ENCODE peak calls at places on chromosome 9, in four cellular contexts. K is GM12878, R is HepG2, C is SK-N-SH. T is an unnamed sample.
A peak's percentile ranks its signal among the peaks of the same experiment; 100 is the strongest.

GRCh38 chr9:97924386-97924785 is 2.1 kb upstream of the TRMO start:
- DNase-seq in K (no peak), R (no peak), C (no peak), T (no peak)

GRCh38 chr9:29750062-29750461 is 2176.8 kb upstream of the C9orf72 start:
- DNase-seq in K (no peak), R (no peak), C (no peak), T (no peak)

GRCh38 chr9:74742792-74743389 is 144.8 kb downstream of the TRPM6 start:
- DNase-seq in K (no peak), R (peak; percentile 2), C (peak; percentile 39), T (peak; percentile 8)

GRCh38 chr9:26604076-26604662 is 288.4 kb downstream of the CAAP1 start:
- DNase-seq in K (peak; percentile 2), R (no peak), C (no peak), T (no peak)

GRCh38 chr9:36738318-36738975 is 165.8 kb downstream of the MELK start:
- DNase-seq in K (no peak), R (no peak), C (no peak), T (no peak)

GRCh38 chr9:94697972-94698581 is 28.4 kb upstream of the AOPEP start:
- DNase-seq in K (no peak), R (peak; percentile 70), C (no peak), T (no peak)

GRCh38 chr9:104025109-104025508 is 69.0 kb upstream of the SMC2 start:
- DNase-seq in K (no peak), R (no peak), C (no peak), T (no peak)

GRCh38 chr9:124652203-124652992 is 118.7 kb downstream of the NR6A1 start:
- DNase-seq in K (no peak), R (no peak), C (peak; percentile 23), T (no peak)

GRCh38 chr9:134051319-134051718 is 16.5 kb downstream of the BRD3 start:
- DNase-seq in K (no peak), R (no peak), C (no peak), T (no peak)
- TF ChIP-seq SMC3 in K (no peak), R (no peak), C (no peak), T (no peak)

DNA sequence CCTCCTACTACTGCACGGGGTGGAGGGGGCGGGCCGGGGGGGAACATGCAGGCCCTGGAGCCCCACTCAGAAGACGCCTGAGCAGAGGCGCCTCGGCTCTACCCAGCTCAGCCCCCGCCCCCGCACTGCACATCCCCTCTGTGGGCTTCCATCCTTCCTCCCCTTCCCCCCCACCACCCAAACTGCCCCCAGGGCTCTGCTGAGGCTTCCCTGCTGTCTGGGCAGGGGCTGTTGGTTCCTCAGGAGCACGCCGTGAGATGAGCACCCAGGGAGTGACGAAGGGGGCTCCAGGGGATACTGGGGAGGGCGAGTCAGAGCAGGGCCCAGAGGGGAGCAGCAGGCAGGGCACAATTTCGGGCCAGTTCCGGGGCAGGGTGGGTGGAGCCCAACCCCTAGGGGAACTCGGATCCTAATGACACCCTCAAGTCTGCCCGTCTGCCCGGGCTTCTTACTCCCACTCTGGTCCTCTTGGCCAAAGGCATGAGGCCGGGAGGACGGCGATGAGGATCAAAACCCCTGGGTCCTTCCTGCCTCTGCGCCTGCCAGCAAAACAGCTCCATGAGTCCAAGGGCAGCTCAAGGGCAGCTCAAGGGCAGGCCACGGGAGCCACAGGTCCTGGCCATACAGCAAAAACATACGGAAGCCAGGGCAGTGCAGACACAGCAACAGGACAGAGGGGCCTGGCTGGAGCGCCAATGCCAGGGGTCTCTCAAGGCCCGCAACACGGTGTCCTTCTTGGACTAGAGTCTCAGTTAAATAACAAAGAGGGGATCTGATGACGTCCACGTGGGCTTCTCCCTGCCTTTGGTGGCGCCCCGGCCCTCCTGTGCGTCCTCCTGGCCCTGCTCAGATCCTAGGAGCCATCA is 200.9 kb downstream of the AUH start:
- DNase-seq in K (no peak), R (no peak), C (no peak), T (no peak)
- TF ChIP-seq ZBTB33 in K (no peak), R (no peak), C (no peak), T (no peak)

GRCh38 chr9:88005146-88005750 is 30.9 kb upstream of the CDK20 start:
- DNase-seq in K (no peak), R (no peak), C (no peak), T (no peak)

GRCh38 chr9:88006511-88007290 is 32.4 kb upstream of the CDK20 start:
- DNase-seq in K (no peak), R (no peak), C (peak; percentile 20), T (no peak)

GRCh38 chr9:88011005-88011766 is 36.9 kb upstream of the CDK20 start:
- DNase-seq in K (no peak), R (no peak), C (peak; percentile 42), T (no peak)

GRCh38 chr9:88013051-88013450 is 38.7 kb upstream of the CDK20 start:
- DNase-seq in K (no peak), R (no peak), C (no peak), T (no peak)

GRCh38 chr9:88007291-88007650 is 32.9 kb upstream of the CDK20 start:
- DNase-seq in K (no peak), R (no peak), C (no peak), T (no peak)
- TF ChIP-seq SMC3 in K (no peak), R (no peak), C (no peak), T (no peak)

DNA sequence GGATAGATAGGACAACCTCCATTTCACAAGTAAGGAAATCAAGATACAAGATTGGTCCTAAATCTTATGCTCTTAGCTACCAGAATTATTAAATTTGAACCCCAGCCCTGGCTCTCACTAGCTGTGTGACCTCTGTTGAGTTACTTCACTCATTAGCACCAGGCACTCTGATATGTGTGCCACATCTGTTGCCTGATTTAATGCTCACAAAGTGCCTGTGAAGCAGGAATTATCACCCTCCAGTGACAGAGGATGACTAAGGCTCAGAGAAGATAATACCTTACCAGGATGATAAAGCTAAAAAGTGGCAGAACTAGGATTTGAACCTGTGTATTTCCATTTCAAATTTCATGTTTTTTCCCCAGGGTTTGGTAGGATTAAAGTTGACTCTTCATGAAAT is 110.0 kb downstream of the PLPPR1 start:
- DNase-seq in K (no peak), R (no peak), C (no peak), T (no peak)
- TF ChIP-seq ZBTB33 in K (no peak), R (no peak), C (no peak), T (no peak)

DNA sequence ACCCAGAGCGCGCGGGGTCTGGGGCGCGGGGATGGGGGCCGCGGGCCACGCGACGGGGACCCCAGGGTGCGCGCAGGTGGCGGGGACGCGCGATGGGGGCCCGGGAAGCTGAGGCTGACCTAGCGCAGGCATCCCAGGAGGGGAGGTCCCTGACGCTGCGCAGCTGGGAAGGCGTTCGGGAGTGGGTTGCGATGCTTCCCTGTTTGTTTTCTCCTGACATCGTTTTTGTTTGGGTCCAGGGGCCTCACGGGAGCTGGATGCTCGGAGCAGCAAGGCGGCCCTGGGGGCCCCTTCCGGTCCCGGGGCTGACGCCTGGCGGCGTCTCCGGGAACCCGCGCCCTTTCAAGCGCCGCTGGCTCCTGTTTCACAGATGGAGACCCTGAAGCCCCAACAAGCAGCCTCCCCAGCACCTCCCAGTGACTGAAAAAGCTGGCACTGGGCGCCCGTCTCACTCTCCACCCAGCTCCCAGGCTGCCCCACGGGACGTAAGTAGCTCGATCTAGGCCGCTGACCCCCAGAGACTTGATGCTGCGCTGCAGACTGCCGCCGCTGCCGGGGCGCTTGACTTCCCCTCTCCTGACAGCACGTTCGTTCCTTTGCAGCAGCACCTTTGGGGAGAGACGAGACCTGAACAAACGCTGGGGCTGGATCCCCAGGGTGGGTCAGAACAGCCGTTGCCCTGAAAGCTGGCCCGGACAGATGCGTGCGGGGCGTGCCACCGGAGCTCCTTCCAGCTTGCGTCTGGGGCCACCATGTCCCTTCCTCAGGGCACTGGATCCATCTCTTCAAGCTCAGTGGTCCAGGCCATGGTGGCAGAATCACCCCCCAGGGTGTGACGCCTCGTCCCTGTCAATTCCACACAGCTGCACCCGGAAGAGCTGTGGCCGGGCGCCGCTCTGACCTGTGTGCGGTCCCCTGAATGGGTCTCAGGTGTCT is 593 bp downstream of the BRD3OS start:
- DNase-seq in K (no peak), R (peak; percentile 36), C (peak; percentile 77), T (peak; percentile 62)
- TF ChIP-seq SMC3 in K (peak; percentile 26), R (no peak), C (peak; percentile 5), T (no peak)

GRCh38 chr9:131028931-131029573 is 20.1 kb downstream of the LAMC3 start:
- DNase-seq in K (no peak), R (no peak), C (no peak), T (no peak)

GRCh38 chr9:131029574-131029952 is 20.6 kb downstream of the LAMC3 start:
- DNase-seq in K (no peak), R (no peak), C (no peak), T (no peak)

GRCh38 chr9:131027048-131027871 is 18.3 kb downstream of the LAMC3 start:
- DNase-seq in K (no peak), R (no peak), C (no peak), T (no peak)

GRCh38 chr9:131027872-131028179 is 18.9 kb downstream of the LAMC3 start:
- DNase-seq in K (no peak), R (no peak), C (no peak), T (no peak)

GRCh38 chr9:131028221-131028884 is 19.4 kb downstream of the LAMC3 start:
- DNase-seq in K (no peak), R (no peak), C (no peak), T (peak; percentile 64)
- TF ChIP-seq ZBTB33 in K (no peak), R (no peak), C (no peak), T (no peak)

DNA sequence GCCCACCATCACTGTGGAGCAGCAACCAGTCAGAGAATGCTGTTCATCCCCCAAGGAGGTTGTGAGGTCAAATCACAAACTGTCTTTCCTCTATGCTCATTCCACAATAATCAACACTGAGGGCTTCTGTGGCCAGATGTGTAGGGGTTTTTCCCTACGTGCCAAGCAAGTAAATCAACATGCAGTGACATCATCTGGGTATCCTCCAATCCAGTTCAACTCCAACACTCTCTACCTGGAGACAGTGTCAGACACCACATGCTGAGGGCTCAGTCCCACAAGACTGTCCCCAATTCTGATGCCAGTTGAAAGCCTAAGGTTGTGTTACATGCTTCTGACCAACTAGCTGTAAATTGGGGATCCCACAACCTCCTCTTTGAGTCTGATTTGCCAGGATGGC is 57.3 kb upstream of the DMRT1 start:
- DNase-seq in K (no peak), R (no peak), C (no peak), T (no peak)
- TF ChIP-seq SMC3 in K (no peak), R (no peak), C (no peak), T (no peak)

T was measured in K562.